ENCODE peak calls at places on chromosome 10, in four cellular contexts. Z, O, S and M are unnamed samples.

GRCh38 chr10:131902211-131902610 is 1.4 kb downstream of the PPP2R2D start:
- DNase-seq in S (no peak), O (no peak), Z (no peak), M (no peak)

GRCh38 chr10:130493021-130493420 is 356.8 kb downstream of the GLRX3 start:
- DNase-seq in O (no peak), Z (no peak), S (no peak), M (no peak)

GRCh38 chr10:75207079-75207867 is 3.3 kb upstream of the VDAC2 start:
- DNase-seq in Z (no peak), O (no peak), S (no peak), M (no peak)

GRCh38 chr10:3395487-3395886 is 222.9 kb upstream of the PITRM1 start:
- DNase-seq in O (no peak), Z (no peak), S (no peak), M (no peak)

GRCh38 chr10:87705339-87705738 is 45.7 kb downstream of the PAPSS2 start:
- DNase-seq in O (no peak), Z (no peak), S (no peak), M (no peak)

GRCh38 chr10:113557389-113558321 is 4.8 kb downstream of the HABP2 start:
- DNase-seq in O (no peak), Z (peak), S (no peak), M (no peak)

GRCh38 chr10:22927163-22927562 is 690 bp upstream of the ARMC3 start:
- DNase-seq in O (no peak), S (no peak), Z (no peak), M (no peak)

GRCh38 chr10:26735435-26735834 is 37.9 kb downstream of the PDSS1 start:
- DNase-seq in Z (no peak), O (no peak), S (no peak), M (no peak)

GRCh38 chr10:122847782-122848604 is 2.3 kb upstream of the CUZD1 start:
- DNase-seq in S (no peak), O (no peak), Z (peak), M (peak)

GRCh38 chr10:71068811-71069411 is 143.5 kb upstream of the UNC5B start:
- DNase-seq in O (no peak), S (no peak), Z (peak), M (peak)

GRCh38 chr10:130169136-130169888 is 33.1 kb downstream of the GLRX3 start:
- DNase-seq in S (no peak), Z (peak), O (no peak), M (no peak)

GRCh38 chr10:13047529-13048206 is 46.2 kb upstream of the CCDC3 start:
- DNase-seq in S (no peak), Z (no peak), O (no peak), M (no peak)

GRCh38 chr10:93456480-93456879 is 25.7 kb downstream of the MYOF start:
- DNase-seq in O (no peak), S (no peak), Z (no peak), M (no peak)

GRCh38 chr10:110229155-110229554 is 21.8 kb downstream of the MXI1 start:
- DNase-seq in O (no peak), Z (no peak), S (no peak), M (no peak)

GRCh38 chr10:75469018-75469616 is 37.7 kb downstream of the LRMDA start:
- DNase-seq in S (no peak), O (no peak), Z (peak), M (peak)

GRCh38 chr10:8398771-8399170 is 344.3 kb downstream of the GATA3 start:
- DNase-seq in O (no peak), Z (no peak), S (no peak), M (no peak)

GRCh38 chr10:122342293-122343134 is 32.0 kb upstream of the PLEKHA1 start:
- DNase-seq in Z (peak), O (peak), S (peak), M (peak)

GRCh38 chr10:123633636-123634035 is 32.5 kb upstream of the GPR26 start:
- DNase-seq in O (no peak), S (no peak), Z (no peak), M (no peak)

GRCh38 chr10:84715911-84716310 is 387.5 kb downstream of the CCSER2 start:
- DNase-seq in S (no peak), Z (no peak), O (peak), M (peak)

GRCh38 chr10:72323108-72323932 is 31.4 kb downstream of the DNAJB12 start:
- DNase-seq in S (no peak), O (no peak), Z (no peak), M (peak)

GRCh38 chr10:22631646-22632278 is 82.6 kb downstream of the PIP4K2A start:
- DNase-seq in Z (no peak), S (no peak), O (no peak), M (no peak)

GRCh38 chr10:11143240-11143639 is 125.6 kb downstream of the CELF2 start:
- DNase-seq in O (no peak), Z (no peak), S (no peak), M (no peak)

GRCh38 chr10:89189211-89189734 is 17.8 kb downstream of the CH25H start:
- DNase-seq in O (no peak), S (no peak), Z (no peak), M (no peak)

GRCh38 chr10:3126741-3127342 is 45.7 kb downstream of the PITRM1 start:
- DNase-seq in S (no peak), O (no peak), Z (no peak), M (no peak)

GRCh38 chr10:128069351-128070051 is 56.7 kb downstream of the MKI67 start:
- DNase-seq in O (peak), S (peak), Z (peak), M (peak)